ENCODE peak calls at places on chromosome 3, in five cellular contexts. Q is BE2C, K is mesothelial cell of epicardium, F is right atrium auricular region, D is psoas muscle. A is an unnamed sample.

GRCh38 chr3:25455316-25456232 is 27.5 kb downstream of the RARB start:
- DNase-seq in Q (peak), K (no peak), F (peak), D (peak), A (peak)

GRCh38 chr3:11155341-11156025 is 1.2 kb downstream of the HRH1 start:
- DNase-seq in Q (peak), K (peak), F (peak), D (peak), A (peak)

GRCh38 chr3:87634426-87634825 is 358.0 kb upstream of the POU1F1 start:
- DNase-seq in Q (no peak), K (no peak), F (no peak), D (no peak), A (no peak)

GRCh38 chr3:152480282-152480953 is 211.7 kb downstream of the MBNL1 start:
- DNase-seq in Q (no peak), K (no peak), F (no peak), D (no peak), A (no peak)

GRCh38 chr3:53232641-53233377 is 23.0 kb downstream of the TKT start:
- DNase-seq in Q (no peak), K (no peak), F (no peak), D (peak), A (no peak)

GRCh38 chr3:14439501-14440167 is 37.2 kb downstream of the SLC6A6 start:
- DNase-seq in Q (peak), K (peak), F (peak), D (peak), A (no peak)

GRCh38 chr3:12959838-12960378 is 113.3 kb downstream of the IQSEC1 start:
- DNase-seq in Q (no peak), K (no peak), F (no peak), D (peak), A (no peak)

GRCh38 chr3:26721047-26721446 is 98.5 kb downstream of the LRRC3B start:
- DNase-seq in Q (no peak), K (no peak), F (no peak), D (no peak), A (no peak)

GRCh38 chr3:112745567-112746248 is 101.0 kb downstream of the CD200R1L start:
- DNase-seq in Q (no peak), K (no peak), F (no peak), D (no peak), A (no peak)

GRCh38 chr3:101325393-101326134 is 5.2 kb upstream of the IMPG2 start:
- DNase-seq in Q (no peak), K (no peak), F (no peak), D (no peak), A (no peak)

GRCh38 chr3:159586587-159587202 is 401.9 kb upstream of the IL12A start:
- DNase-seq in Q (peak), K (peak), F (no peak), D (no peak), A (no peak)

GRCh38 chr3:185720326-185720725 is 104.5 kb downstream of the IGF2BP2 start:
- DNase-seq in Q (no peak), K (no peak), F (no peak), D (no peak), A (no peak)

GRCh38 chr3:163327086-163327485 is 1751.2 kb downstream of the SI start:
- DNase-seq in Q (no peak), K (no peak), F (no peak), D (no peak), A (no peak)

GRCh38 chr3:150766742-150767141 is 3.8 kb upstream of the SIAH2 start:
- DNase-seq in Q (no peak), K (no peak), F (no peak), D (no peak), A (no peak)
- TF ChIP-seq CTCF in Q (no peak), K (no peak), F (no peak), D (no peak), A (no peak)

DNA sequence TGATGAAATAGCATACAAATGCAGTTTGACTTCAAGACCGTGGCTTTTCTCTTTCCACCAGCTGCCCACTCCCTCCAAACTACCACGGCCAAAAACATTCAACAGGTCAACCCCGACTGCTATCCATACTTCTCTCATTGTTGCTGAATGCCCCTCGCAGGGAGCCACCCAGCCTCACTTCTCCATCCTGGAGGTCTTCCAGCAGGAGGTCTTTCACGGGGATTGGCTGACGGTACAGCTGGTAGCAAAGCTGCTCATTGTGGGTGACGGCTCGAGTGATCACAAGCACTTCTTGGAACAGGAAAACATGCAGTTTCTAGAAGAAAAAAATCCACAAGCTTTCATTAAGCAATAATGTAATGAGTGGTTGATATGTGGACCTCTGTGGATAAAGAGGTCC is 49.0 kb upstream of the TASOR start:
- DNase-seq in Q (no peak), K (no peak), F (no peak), D (no peak), A (no peak)
- TF ChIP-seq CTCF in Q (no peak), K (no peak), F (no peak), D (no peak), A (no peak)

GRCh38 chr3:73423133-73423532 is 201.6 kb downstream of the PDZRN3 start:
- DNase-seq in Q (no peak), K (no peak), F (no peak), D (no peak), A (no peak)

GRCh38 chr3:73418636-73419035 is 206.1 kb downstream of the PDZRN3 start:
- DNase-seq in Q (no peak), K (no peak), F (no peak), D (no peak), A (no peak)

GRCh38 chr3:73422556-73422955 is 202.2 kb downstream of the PDZRN3 start:
- DNase-seq in Q (no peak), K (no peak), F (no peak), D (no peak), A (no peak)

GRCh38 chr3:73419993-73420392 is 204.7 kb downstream of the PDZRN3 start:
- DNase-seq in Q (no peak), K (no peak), F (no peak), D (no peak), A (no peak)

DNA sequence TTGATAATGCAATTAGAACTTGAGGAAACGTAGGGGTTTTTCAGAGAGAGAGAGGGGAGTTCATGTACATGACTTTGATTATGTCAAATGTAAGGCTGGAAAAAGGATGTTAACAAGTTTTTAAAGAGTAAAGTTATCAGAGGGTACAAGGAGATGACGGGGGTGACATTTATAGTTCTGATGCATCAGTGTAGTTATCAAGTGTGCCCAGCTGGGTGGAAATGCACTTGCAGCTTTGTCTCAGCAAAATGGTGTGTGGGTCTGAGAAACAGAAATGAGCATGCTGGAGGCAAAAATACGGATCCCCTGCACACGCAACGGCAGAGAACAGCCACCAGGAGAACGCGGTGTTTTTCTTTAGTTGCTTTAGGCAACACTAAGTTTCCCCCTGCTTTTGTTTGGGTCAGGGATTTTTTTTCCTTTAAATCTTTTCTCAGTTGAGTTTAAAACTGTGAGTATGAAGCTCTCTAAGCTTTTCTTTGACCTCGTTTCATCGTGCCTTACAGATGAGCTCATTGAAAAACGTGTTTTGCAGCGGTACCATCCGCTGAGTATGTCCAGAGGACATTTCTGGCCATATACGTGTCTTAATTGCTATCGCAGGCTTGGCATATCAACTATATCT is 205.4 kb downstream of the PDZRN3 start:
- DNase-seq in Q (no peak), K (no peak), F (no peak), D (no peak), A (peak)
- TF ChIP-seq CTCF in Q (peak), K (peak), F (peak), D (no peak), A (peak)

GRCh38 chr3:147872568-147872967 is 463.4 kb downstream of the ZIC1 start:
- DNase-seq in Q (no peak), K (no peak), F (no peak), D (no peak), A (no peak)
- TF ChIP-seq CTCF in Q (no peak), K (no peak), F (no peak), D (no peak), A (no peak)

GRCh38 chr3:197597335-197597734 is 41.6 kb upstream of the BDH1 start:
- DNase-seq in Q (no peak), K (no peak), F (peak), D (no peak), A (no peak)
- TF ChIP-seq CTCF in Q (no peak), K (no peak), F (no peak), D (no peak), A (no peak)

GRCh38 chr3:73848173-73848751 is 223.5 kb upstream of the PDZRN3 start:
- DNase-seq in Q (no peak), K (no peak), F (no peak), D (no peak), A (no peak)
- TF ChIP-seq CTCF in Q (peak), K (peak), F (peak), D (peak), A (peak)

GRCh38 chr3:102471001-102471400 is 36.2 kb downstream of the ZPLD1 start:
- DNase-seq in Q (peak), K (no peak), F (no peak), D (no peak), A (no peak)
- TF ChIP-seq CTCF in Q (peak), K (no peak), F (no peak), D (no peak), A (no peak)

GRCh38 chr3:28853830-28854229 is 427.0 kb upstream of the RBMS3 start:
- DNase-seq in Q (no peak), K (no peak), F (no peak), D (no peak), A (no peak)
- TF ChIP-seq CTCF in Q (no peak), K (no peak), F (peak), D (no peak), A (peak)

DNA sequence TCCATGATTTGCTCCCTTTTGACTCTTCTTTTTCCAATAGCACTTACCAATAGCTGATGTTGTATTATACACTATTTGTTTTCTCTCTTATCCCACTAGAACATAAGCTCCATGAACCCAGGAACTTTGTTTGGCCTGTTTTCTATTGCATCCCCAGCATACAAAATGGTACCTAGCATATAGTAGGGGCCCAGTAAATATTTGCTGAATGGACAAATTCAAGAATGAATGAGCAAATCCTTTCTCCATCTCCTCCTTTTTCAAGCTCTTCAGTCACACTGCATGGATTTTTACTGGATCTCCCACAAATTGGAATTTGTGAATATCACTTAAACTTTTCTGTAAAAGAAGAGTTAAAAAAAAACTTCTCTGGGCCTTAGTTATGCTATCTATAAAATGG is 66.6 kb upstream of the FEZF2 start:
- DNase-seq in Q (no peak), K (no peak), F (no peak), D (no peak), A (no peak)
- TF ChIP-seq CTCF in Q (no peak), K (no peak), F (no peak), D (no peak), A (no peak)

A was measured in BJ.